ENCODE peak calls at places on chromosomes 1 and 21, in eight cellular contexts. U is fibroblast of lung, L is adrenal gland, R is HCT116, P is sigmoid colon, Q is left ventricle myocardium inferior, Z is astrocyte of the spinal cord, O is breast epithelium. M is an unnamed sample.

GRCh38 chr1:114512595-114513280 is 1.7 kb upstream of the TRIM33 start:
- DNase-seq in U (no peak), L (no peak), R (no peak), P (no peak), Q (no peak), Z (no peak), O (no peak), M (no peak)

GRCh38 chr1:207248544-207249206 is 72.8 kb upstream of the CD55 start:
- DNase-seq in U (no peak), L (no peak), R (no peak), P (no peak), Q (no peak), Z (no peak), O (no peak), M (no peak)

GRCh38 chr1:117271959-117272358 is 61.2 kb upstream of the VTCN1 start:
- DNase-seq in U (no peak), L (no peak), R (no peak), P (no peak), Q (no peak), Z (no peak), O (no peak), M (no peak)

GRCh38 chr1:9700340-9700739 is 48.8 kb downstream of the PIK3CD start:
- DNase-seq in U (peak), L (no peak), R (peak), P (no peak), Q (no peak), Z (peak), O (no peak), M (no peak)

GRCh38 chr1:210764536-210764935 is 369.4 kb downstream of the KCNH1 start:
- DNase-seq in U (no peak), L (no peak), R (no peak), P (no peak), Q (no peak), Z (peak), O (no peak), M (no peak)

GRCh38 chr1:87880098-87880746 is 551.5 kb downstream of the LMO4 start:
- DNase-seq in U (no peak), L (no peak), R (no peak), P (no peak), Q (no peak), Z (no peak), O (no peak), M (no peak)

GRCh38 chr1:117902944-117903343 is 26.5 kb downstream of the GDAP2 start:
- DNase-seq in U (no peak), L (no peak), R (no peak), P (no peak), Q (no peak), Z (no peak), O (no peak), M (no peak)

GRCh38 chr1:226627050-226627755 is 78.6 kb downstream of the STUM start:
- DNase-seq in U (no peak), L (no peak), R (no peak), P (peak), Q (no peak), Z (no peak), O (no peak), M (no peak)

GRCh38 chr1:204493145-204493881 is 1.3 kb downstream of the PIK3C2B start:
- DNase-seq in U (peak), L (no peak), R (no peak), P (peak), Q (peak), Z (peak), O (no peak), M (no peak)

GRCh38 chr1:59574085-59574484 is 240.7 kb upstream of the HOOK1 start:
- DNase-seq in U (peak), L (no peak), R (no peak), P (no peak), Q (no peak), Z (peak), O (no peak), M (peak)

GRCh38 chr21:29423051-29423450 is 124.3 kb downstream of the BACH1 start:
- DNase-seq in U (no peak), L (no peak), R (no peak), P (no peak), Q (no peak), Z (no peak), O (no peak), M (no peak)

GRCh38 chr1:245216356-245217110 is 61.7 kb downstream of the KIF26B start:
- DNase-seq in U (no peak), L (no peak), R (no peak), P (no peak), Q (no peak), Z (no peak), O (no peak), M (no peak)

GRCh38 chr1:187383366-187383765 is 554.6 kb downstream of the PLA2G4A start:
- DNase-seq in U (no peak), L (no peak), R (no peak), P (no peak), Q (no peak), Z (no peak), O (no peak), M (no peak)
- TF ChIP-seq CTCF in U (no peak), L (no peak), R (no peak), P (no peak), Q (no peak), Z (peak), O (no peak), M (no peak)

GRCh38 chr1:14943516-14943851 is 210.1 kb upstream of the TMEM51 start:
- DNase-seq in U (no peak), L (no peak), R (no peak), P (no peak), Q (no peak), Z (no peak), O (no peak), M (no peak)

GRCh38 chr1:14946011-14946359 is 207.6 kb upstream of the TMEM51 start:
- DNase-seq in U (no peak), L (no peak), R (no peak), P (no peak), Q (no peak), Z (no peak), O (no peak), M (no peak)

GRCh38 chr1:14944471-14944981 is 209.0 kb upstream of the TMEM51 start:
- DNase-seq in U (no peak), L (no peak), R (no peak), P (no peak), Q (no peak), Z (no peak), O (no peak), M (no peak)

GRCh38 chr1:14946567-14947285 is 206.8 kb upstream of the TMEM51 start:
- DNase-seq in U (peak), L (no peak), R (no peak), P (no peak), Q (peak), Z (peak), O (no peak), M (no peak)

DNA sequence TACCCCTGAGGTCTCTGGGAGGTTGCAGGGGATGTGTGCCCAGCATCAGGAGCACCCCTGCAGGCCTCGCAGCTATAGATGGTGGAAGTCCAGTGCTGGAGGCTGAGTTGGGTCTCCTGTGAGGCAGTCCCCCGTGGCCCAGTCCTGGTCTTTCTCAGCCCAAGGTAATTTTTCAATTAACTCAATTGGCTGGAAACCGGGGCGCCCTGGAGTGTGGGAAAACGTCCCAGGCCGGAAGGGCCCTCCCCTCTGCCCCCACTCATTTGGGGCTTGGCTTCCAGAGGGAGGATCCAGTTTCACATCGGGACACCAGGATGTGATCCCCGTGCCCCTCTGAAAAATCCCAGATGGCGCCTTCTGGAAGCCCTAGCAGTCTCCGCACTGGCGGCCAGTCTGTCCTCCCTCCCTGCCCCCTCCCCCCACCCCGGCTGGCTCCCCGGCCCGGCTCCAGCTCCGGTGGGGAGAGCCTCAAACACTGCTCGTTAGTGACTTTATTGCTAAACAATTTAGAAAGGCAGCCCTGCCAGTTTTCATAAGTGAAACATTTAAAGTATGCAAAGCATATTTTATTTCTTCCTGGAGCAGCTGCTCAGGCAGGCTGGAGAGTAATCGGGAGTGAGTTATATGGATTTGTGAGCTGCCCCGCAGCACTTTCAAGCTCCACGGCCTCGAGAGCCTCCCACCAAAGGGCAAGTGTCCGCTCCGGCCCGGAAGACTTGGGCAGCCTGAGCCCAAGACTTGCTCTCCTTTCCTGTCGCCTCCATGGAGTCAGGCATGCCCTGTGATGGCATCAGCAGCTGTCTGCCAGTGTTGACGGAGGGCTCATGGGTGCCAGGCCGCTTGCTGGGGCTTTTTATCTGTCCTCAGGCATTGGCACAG is 208.2 kb upstream of the TMEM51 start:
- DNase-seq in U (peak), L (peak), R (no peak), P (peak), Q (peak), Z (peak), O (no peak), M (peak)
- H3K4me3 ChIP-seq in U (peak), L (no peak), R (no peak), P (peak), Q (peak), Z (peak), O (peak), M (peak)

GRCh38 chr1:209230319-209230718 is 353.2 kb upstream of the CAMK1G start:
- DNase-seq in U (no peak), L (no peak), R (no peak), P (no peak), Q (no peak), Z (no peak), O (no peak), M (no peak)
- TF ChIP-seq CTCF in U (no peak), L (no peak), R (no peak), P (no peak), Q (no peak), Z (no peak), O (no peak), M (no peak)

GRCh38 chr1:26828352-26829093 is 2.0 kb downstream of the ZDHHC18 start:
- DNase-seq in U (no peak), L (no peak), R (no peak), P (no peak), Q (peak), Z (no peak), O (no peak), M (no peak)
- H3K4me3 ChIP-seq in U (no peak), L (no peak), R (no peak), P (no peak), Q (peak), Z (no peak), O (no peak), M (peak)

M was measured in HFF-Myc.